ENCODE peak calls at places on chromosomes 7 and 10, in ten cellular contexts. W is transverse colon, R is heart left ventricle, J is esophagus muscularis mucosa, Q is ovary, N is A549, T is Peyer's patch, U is esophagus squamous epithelium, V is uterus, I is tibial nerve. E is an unnamed sample.

GRCh38 chr10:119644215-119644826 is 6.9 kb upstream of the BAG3 start:
- DNase-seq in R (no peak), W (no peak), N (no peak), V (no peak), I (no peak), U (no peak), J (no peak), Q (no peak), T (no peak), E (no peak)

GRCh38 chr7:27181795-27182275 is 3.2 kb downstream of the HOXA11 start:
- DNase-seq in V (peak; percentile 43), Q (no peak), R (no peak), J (no peak), N (no peak), I (no peak), W (peak; percentile 19), U (no peak), T (no peak), E (no peak)

GRCh38 chr10:92849234-92849525 is 860 bp downstream of the EXOC6 start:
- DNase-seq in V (no peak), U (no peak), T (no peak), W (no peak), J (no peak), Q (no peak), I (no peak), N (no peak), R (no peak), E (no peak)

GRCh38 chr7:101947899-101948298 is 130.5 kb downstream of the CUX1 start:
- DNase-seq in T (no peak), V (peak; percentile 79), I (no peak), R (peak; percentile 86), W (peak; percentile 33), Q (peak; percentile 74), N (no peak), J (no peak), U (no peak), E (no peak)

GRCh38 chr10:69346776-69347175 is 68.5 kb downstream of the HK1 start:
- DNase-seq in J (no peak), R (no peak), T (no peak), I (no peak), Q (no peak), W (no peak), N (no peak), V (no peak), U (no peak), E (no peak)

GRCh38 chr10:63157845-63158624 is 24.9 kb downstream of the NRBF2 start:
- DNase-seq in I (no peak), T (peak; percentile 74), W (no peak), R (no peak), V (no peak), N (peak; percentile 92), U (no peak), Q (peak; percentile 17), J (peak; percentile 3), E (peak; percentile 54)

GRCh38 chr10:110493832-110494426 is 3.8 kb upstream of the DUSP5 start:
- DNase-seq in U (no peak), V (no peak), T (no peak), W (no peak), J (no peak), I (no peak), R (no peak), N (no peak), Q (no peak), E (no peak)

GRCh38 chr10:123007558-123008378 is 827 bp downstream of the IKZF5 start:
- DNase-seq in J (no peak), U (no peak), N (peak; percentile 62), V (peak; percentile 17), Q (peak; percentile 15), I (peak; percentile 41), T (peak; percentile 67), W (peak; percentile 38), R (no peak), E (peak; percentile 14)

GRCh38 chr10:127977368-127978009 is 70.6 kb downstream of the PTPRE start:
- DNase-seq in T (peak; percentile 70), W (peak; percentile 55), I (peak; percentile 51), R (peak; percentile 93), Q (no peak), J (no peak), N (peak; percentile 5), V (peak; percentile 46), U (no peak), E (peak; percentile 54)

DNA sequence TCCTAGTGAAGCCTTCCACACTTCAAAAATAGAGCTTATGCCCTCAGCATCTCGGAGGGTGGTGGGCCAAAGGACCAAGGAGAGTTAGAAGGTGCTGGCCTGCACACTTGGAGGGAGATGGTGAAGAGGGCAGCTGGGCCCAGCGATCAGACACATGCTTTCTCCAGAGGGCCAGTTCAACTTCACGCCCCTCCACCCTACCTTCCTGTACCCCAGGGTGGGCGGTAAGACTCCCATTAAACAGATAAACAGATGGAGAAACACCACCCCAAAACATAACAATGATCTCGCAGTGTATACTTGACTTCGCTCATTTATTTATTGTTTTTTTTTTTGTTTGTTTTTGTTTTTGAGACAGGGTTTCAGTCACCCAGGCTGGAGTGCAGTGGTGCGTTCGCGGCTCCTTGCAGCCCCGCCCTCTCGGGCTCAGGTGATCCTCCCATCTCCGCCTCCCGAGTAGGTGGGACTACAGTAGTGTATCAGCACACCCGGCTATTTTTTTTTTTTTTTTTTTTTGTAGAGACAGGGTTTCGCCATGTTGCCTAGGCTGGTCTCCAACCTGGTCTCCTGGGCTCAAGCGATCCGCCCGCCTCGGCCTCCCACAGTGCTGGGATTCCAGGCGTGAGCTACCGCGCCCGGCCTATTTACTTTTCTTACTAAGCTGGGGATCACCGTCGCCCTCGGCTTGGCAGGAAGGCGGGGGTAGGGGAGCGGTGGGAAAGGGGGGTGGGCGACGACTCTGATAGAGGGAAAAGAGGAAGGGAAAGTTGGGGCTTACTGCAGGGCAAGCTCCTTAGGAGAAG is 1.8 kb downstream of the C10orf95 start:
- DNase-seq in N (peak; percentile 82), V (peak; percentile 63), I (peak; percentile 55), R (peak; percentile 55), J (no peak), T (peak; percentile 96), U (peak; percentile 28), W (peak; percentile 91), Q (peak; percentile 74), E (no peak)
- TF ChIP-seq POLR2A in N (no peak), V (no peak), I (no peak), R (no peak), J (no peak), T (no peak), U (no peak), W (no peak), Q (no peak), E (no peak)

GRCh38 chr7:111560773-111561658 is 1.3 kb downstream of the IMMP2L start:
- DNase-seq in W (no peak), I (peak; percentile 34), J (no peak), V (no peak), N (peak; percentile 28), U (no peak), Q (no peak), T (no peak), R (no peak), E (no peak)

GRCh38 chr7:111561659-111561908 is 708 bp downstream of the IMMP2L start:
- DNase-seq in R (no peak), J (no peak), N (no peak), Q (no peak), U (no peak), V (no peak), I (peak; percentile 10), W (no peak), T (no peak), E (no peak)

GRCh38 chr7:111564078-111564477 is 1.8 kb upstream of the IMMP2L start:
- DNase-seq in T (no peak), N (no peak), U (no peak), I (no peak), Q (no peak), W (no peak), R (no peak), J (no peak), V (no peak), E (no peak)

GRCh38 chr7:111559665-111560064 is 2.6 kb downstream of the IMMP2L start:
- DNase-seq in J (no peak), W (no peak), V (no peak), I (no peak), R (no peak), Q (no peak), N (no peak), U (no peak), T (no peak), E (no peak)

GRCh38 chr7:111561909-111562732 is at the start of gene IMMP2L:
- DNase-seq in W (peak; percentile 92), R (peak; percentile 90), I (peak; percentile 82), J (peak; percentile 94), U (peak; percentile 9), V (peak; percentile 94), T (peak; percentile 94), Q (peak; percentile 86), N (peak; percentile 85), E (peak; percentile 78)
- TF ChIP-seq POLR2A in W (peak; percentile 49), R (peak; percentile 51), I (peak; percentile 81), J (peak; percentile 37), U (no peak), V (peak; percentile 92), T (peak; percentile 25), Q (peak; percentile 86), N (peak; percentile 43), E (peak; percentile 58)

DNA sequence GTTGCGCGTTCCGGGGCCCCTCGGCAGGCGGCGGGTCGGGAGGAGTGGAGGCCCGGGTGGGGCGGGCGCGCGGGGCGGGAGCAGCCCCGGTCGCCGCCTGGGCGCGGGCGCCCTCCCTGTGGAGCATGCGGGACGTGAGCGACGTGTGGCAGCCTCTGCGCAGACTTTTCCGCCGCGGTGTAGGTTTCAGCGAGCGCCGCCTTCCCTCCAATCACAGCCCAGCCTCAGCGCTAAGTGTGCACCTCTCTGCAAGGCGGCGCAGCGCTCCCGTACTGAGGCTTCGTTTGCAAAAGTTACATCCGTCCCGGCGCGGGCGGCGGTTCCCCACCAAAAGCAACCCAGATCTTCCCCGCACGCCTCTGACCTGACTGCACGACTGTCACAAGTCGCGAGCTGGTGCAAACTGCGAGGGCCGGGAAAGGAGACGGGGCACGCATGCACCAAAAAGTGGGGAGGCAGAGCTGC is 1.2 kb upstream of the PFKFB3 start:
- DNase-seq in Q (peak; percentile 56), J (no peak), T (peak; percentile 93), U (peak; percentile 22), I (peak; percentile 40), V (peak; percentile 57), N (peak; percentile 73), W (peak; percentile 80), R (peak; percentile 70), E (peak; percentile 54)
- TF ChIP-seq POLR2A in Q (no peak), J (no peak), T (peak; percentile 32), U (no peak), I (no peak), V (no peak), N (no peak), W (no peak), R (no peak), E (peak; percentile 26)

DNA sequence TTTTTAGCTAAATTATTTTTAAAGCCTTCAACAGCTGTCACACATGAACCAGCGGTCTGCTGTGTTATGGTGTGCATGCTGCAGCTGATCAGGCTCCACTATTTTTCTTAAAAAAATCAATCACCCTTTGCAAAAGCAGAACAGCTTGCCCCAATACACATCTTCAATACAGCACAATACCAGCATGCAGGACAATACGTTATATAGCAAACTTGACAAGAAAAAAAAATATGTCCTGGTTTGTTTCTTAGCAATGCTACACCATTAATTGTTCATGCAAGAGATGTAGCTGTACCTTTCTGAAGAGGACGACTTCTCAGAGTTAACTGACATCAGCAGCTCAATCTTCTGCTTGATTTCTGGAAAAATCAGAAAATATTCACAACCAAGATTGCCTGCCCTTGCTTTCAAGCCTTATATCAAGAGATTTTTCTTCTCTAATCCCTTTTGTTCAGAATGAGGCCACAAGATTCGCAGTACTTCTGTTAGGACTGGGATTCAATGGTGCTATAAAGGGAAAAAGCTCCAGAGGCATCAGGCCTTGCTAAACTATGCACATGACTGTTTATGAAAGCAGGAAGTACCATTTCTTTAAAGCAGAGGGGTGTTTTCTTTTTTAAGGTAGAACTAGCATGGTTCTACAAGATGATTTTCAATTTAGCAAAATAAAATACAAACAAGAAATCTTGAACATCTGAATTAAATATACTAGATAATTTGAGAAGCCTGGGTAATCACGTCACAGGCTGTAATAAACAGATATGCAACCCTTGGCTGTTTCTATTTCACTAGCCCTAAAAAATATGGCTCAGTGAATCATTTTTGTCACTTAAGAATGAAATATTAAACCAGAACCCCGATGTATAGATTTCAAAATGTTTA is 120.0 kb downstream of the SRPK2 start:
- DNase-seq in Q (no peak), N (peak; percentile 40), W (no peak), V (no peak), J (no peak), R (no peak), T (no peak), U (no peak), I (peak; percentile 42), E (no peak)
- TF ChIP-seq POLR2A in Q (no peak), N (no peak), W (no peak), V (no peak), J (no peak), R (no peak), T (no peak), U (no peak), I (peak; percentile 34), E (no peak)

E was measured in H54.